ENCODE peak calls at places on chromosomes 4 and X, in five cellular contexts. Z, D, N, X and R are unnamed samples.

GRCh38 chr4:99100876-99101275 is 12.3 kb upstream of the ADH5 start:
- DNase-seq in Z (no peak), N (no peak), D (no peak), X (no peak), R (no peak)

GRCh38 chrX:70613295-70613694 is 168.7 kb downstream of the DLG3 start:
- DNase-seq in D (no peak), X (no peak), N (no peak), Z (peak), R (no peak)

GRCh38 chr4:138815811-138816210 is 199.8 kb upstream of the NOCT start:
- DNase-seq in X (no peak), N (no peak), D (no peak), Z (no peak), R (no peak)

GRCh38 chr4:40848251-40848650 is 98.5 kb downstream of the NSUN7 start:
- DNase-seq in X (no peak), Z (no peak), N (no peak), D (no peak), R (no peak)

GRCh38 chrX:154780968-154781367 is 18.3 kb downstream of the DKC1 start:
- DNase-seq in Z (no peak), X (no peak), D (no peak), N (no peak), R (no peak)

GRCh38 chrX:131783555-131784338 is 239.4 kb upstream of the STK26 start:
- DNase-seq in Z (no peak), N (no peak), D (peak), X (no peak), R (no peak)

GRCh38 chrX:78104447-78105176 is 564 bp downstream of the PGK1 start:
- DNase-seq in N (peak), D (no peak), X (peak), Z (peak), R (peak)

GRCh38 chr4:140296871-140297570 is 76.4 kb upstream of the SCOC start:
- DNase-seq in N (no peak), X (no peak), D (no peak), Z (peak), R (peak)

GRCh38 chr4:112591593-112591992 is 45.1 kb downstream of the ZGRF1 start:
- DNase-seq in D (no peak), X (no peak), N (no peak), Z (no peak), R (no peak)

GRCh38 chrX:12978205-12979010 is 3.5 kb downstream of the TMSB4X start:
- DNase-seq in N (peak), X (peak), Z (peak), D (peak), R (peak)

GRCh38 chr4:5722328-5722727 is 11.3 kb downstream of the EVC start:
- DNase-seq in D (no peak), N (no peak), Z (peak), X (no peak), R (no peak)

GRCh38 chr4:6342530-6343293 is 73.1 kb downstream of the WFS1 start:
- DNase-seq in N (peak), D (no peak), X (no peak), Z (no peak), R (no peak)

GRCh38 chrX:70332600-70332999 is 42.7 kb downstream of the KIF4A start:
- DNase-seq in X (no peak), D (no peak), Z (no peak), N (no peak), R (no peak)

GRCh38 chr4:3868146-3868840 is 102.1 kb downstream of the ADRA2C start:
- DNase-seq in X (no peak), Z (peak), D (no peak), N (no peak), R (no peak)